ENCODE peak calls at places on chromosomes 13 and 19, in seven cellular contexts. One of them, this sample, is unnamed.

GRCh38 chr19:22901431-22902130 is 69.5 kb downstream of the ZNF723 start:
- DNase-seq in ascending aorta: no peak
- DNase-seq in stimulated activated naive B cell treated with anti-CD40 and anti-IgM and Interleukin-4, amounts not matched to agents 10 μg/mL and 1 μg/mL and 100 μg/mL, for 72 hours: no peak
- DNase-seq in stomach: no peak
- DNase-seq in cardiac muscle cell: no peak
- DNase-seq in activated naive CD8-positive, alpha-beta T cell treated with anti-CD3 and anti-CD28 coated beads, Interleukin-2, amount 50 U/mL, for 24 hours: no peak
- DNase-seq in SIG-M5: no peak
- DNase-seq in this sample: no peak

GRCh38 chr19:2047076-2047448 is 4.0 kb downstream of the MKNK2 start:
- DNase-seq in ascending aorta: no peak
- DNase-seq in stimulated activated naive B cell treated with anti-CD40 and anti-IgM and Interleukin-4, amounts not matched to agents 10 μg/mL and 1 μg/mL and 100 μg/mL, for 72 hours: no peak
- DNase-seq in stomach: no peak
- DNase-seq in cardiac muscle cell: no peak
- DNase-seq in activated naive CD8-positive, alpha-beta T cell treated with anti-CD3 and anti-CD28 coated beads, Interleukin-2, amount 50 U/mL, for 24 hours: no peak
- DNase-seq in SIG-M5: no peak
- DNase-seq in this sample: no peak

GRCh38 chr19:29672319-29672932 is 7.2 kb downstream of the PLEKHF1 start:
- DNase-seq in ascending aorta: no peak
- DNase-seq in stimulated activated naive B cell treated with anti-CD40 and anti-IgM and Interleukin-4, amounts not matched to agents 10 μg/mL and 1 μg/mL and 100 μg/mL, for 72 hours: no peak
- DNase-seq in stomach: no peak
- DNase-seq in cardiac muscle cell: no peak
- DNase-seq in activated naive CD8-positive, alpha-beta T cell treated with anti-CD3 and anti-CD28 coated beads, Interleukin-2, amount 50 U/mL, for 24 hours: no peak
- DNase-seq in SIG-M5: no peak
- DNase-seq in this sample: no peak

GRCh38 chr13:78215458-78215857 is 296.8 kb upstream of the EDNRB start:
- DNase-seq in ascending aorta: no peak
- DNase-seq in stimulated activated naive B cell treated with anti-CD40 and anti-IgM and Interleukin-4, amounts not matched to agents 10 μg/mL and 1 μg/mL and 100 μg/mL, for 72 hours: no peak
- DNase-seq in stomach: no peak
- DNase-seq in cardiac muscle cell: no peak
- DNase-seq in activated naive CD8-positive, alpha-beta T cell treated with anti-CD3 and anti-CD28 coated beads, Interleukin-2, amount 50 U/mL, for 24 hours: no peak
- DNase-seq in SIG-M5: no peak
- DNase-seq in this sample: no peak

GRCh38 chr19:11833541-11833940 is 15.0 kb upstream of the ZNF439 start:
- DNase-seq in ascending aorta: no peak
- DNase-seq in stimulated activated naive B cell treated with anti-CD40 and anti-IgM and Interleukin-4, amounts not matched to agents 10 μg/mL and 1 μg/mL and 100 μg/mL, for 72 hours: no peak
- DNase-seq in stomach: no peak
- DNase-seq in cardiac muscle cell: no peak
- DNase-seq in activated naive CD8-positive, alpha-beta T cell treated with anti-CD3 and anti-CD28 coated beads, Interleukin-2, amount 50 U/mL, for 24 hours: no peak
- DNase-seq in SIG-M5: no peak
- DNase-seq in this sample: no peak

GRCh38 chr13:48535791-48536190 is 2.9 kb upstream of the RCBTB2 start:
- DNase-seq in ascending aorta: no peak
- DNase-seq in stimulated activated naive B cell treated with anti-CD40 and anti-IgM and Interleukin-4, amounts not matched to agents 10 μg/mL and 1 μg/mL and 100 μg/mL, for 72 hours: no peak
- DNase-seq in stomach: no peak
- DNase-seq in cardiac muscle cell: no peak
- DNase-seq in activated naive CD8-positive, alpha-beta T cell treated with anti-CD3 and anti-CD28 coated beads, Interleukin-2, amount 50 U/mL, for 24 hours: no peak
- DNase-seq in SIG-M5: no peak
- DNase-seq in this sample: no peak

GRCh38 chr19:19145281-19145999 is 7.2 kb upstream of the TMEM161A start:
- DNase-seq in ascending aorta: no peak
- DNase-seq in stimulated activated naive B cell treated with anti-CD40 and anti-IgM and Interleukin-4, amounts not matched to agents 10 μg/mL and 1 μg/mL and 100 μg/mL, for 72 hours: no peak
- DNase-seq in stomach: no peak
- DNase-seq in cardiac muscle cell: no peak
- DNase-seq in activated naive CD8-positive, alpha-beta T cell treated with anti-CD3 and anti-CD28 coated beads, Interleukin-2, amount 50 U/mL, for 24 hours: no peak
- DNase-seq in SIG-M5: no peak
- DNase-seq in this sample: no peak

GRCh38 chr19:11652056-11652455 is 54.8 kb downstream of the ZNF627 start:
- DNase-seq in ascending aorta: no peak
- DNase-seq in stimulated activated naive B cell treated with anti-CD40 and anti-IgM and Interleukin-4, amounts not matched to agents 10 μg/mL and 1 μg/mL and 100 μg/mL, for 72 hours: no peak
- DNase-seq in stomach: no peak
- DNase-seq in cardiac muscle cell: no peak
- DNase-seq in activated naive CD8-positive, alpha-beta T cell treated with anti-CD3 and anti-CD28 coated beads, Interleukin-2, amount 50 U/mL, for 24 hours: no peak
- DNase-seq in SIG-M5: no peak
- DNase-seq in this sample: no peak

GRCh38 chr13:47426126-47426849 is 529.4 kb upstream of the HTR2A start:
- DNase-seq in ascending aorta: no peak
- DNase-seq in stimulated activated naive B cell treated with anti-CD40 and anti-IgM and Interleukin-4, amounts not matched to agents 10 μg/mL and 1 μg/mL and 100 μg/mL, for 72 hours: no peak
- DNase-seq in stomach: no peak
- DNase-seq in cardiac muscle cell: peak
- DNase-seq in activated naive CD8-positive, alpha-beta T cell treated with anti-CD3 and anti-CD28 coated beads, Interleukin-2, amount 50 U/mL, for 24 hours: no peak
- DNase-seq in SIG-M5: no peak
- DNase-seq in this sample: no peak

GRCh38 chr13:92843549-92843948 is 383.1 kb upstream of the GPC6 start:
- DNase-seq in ascending aorta: no peak
- DNase-seq in stimulated activated naive B cell treated with anti-CD40 and anti-IgM and Interleukin-4, amounts not matched to agents 10 μg/mL and 1 μg/mL and 100 μg/mL, for 72 hours: no peak
- DNase-seq in stomach: no peak
- DNase-seq in cardiac muscle cell: peak
- DNase-seq in activated naive CD8-positive, alpha-beta T cell treated with anti-CD3 and anti-CD28 coated beads, Interleukin-2, amount 50 U/mL, for 24 hours: no peak
- DNase-seq in SIG-M5: no peak
- DNase-seq in this sample: no peak

GRCh38 chr13:94236876-94237275 is 242.6 kb downstream of the DCT start:
- DNase-seq in ascending aorta: no peak
- DNase-seq in stimulated activated naive B cell treated with anti-CD40 and anti-IgM and Interleukin-4, amounts not matched to agents 10 μg/mL and 1 μg/mL and 100 μg/mL, for 72 hours: no peak
- DNase-seq in stomach: no peak
- DNase-seq in cardiac muscle cell: peak
- DNase-seq in activated naive CD8-positive, alpha-beta T cell treated with anti-CD3 and anti-CD28 coated beads, Interleukin-2, amount 50 U/mL, for 24 hours: no peak
- DNase-seq in SIG-M5: no peak
- DNase-seq in this sample: no peak

GRCh38 chr13:32446778-32447465 is 19.0 kb upstream of the N4BP2L1 start:
- DNase-seq in ascending aorta: no peak
- DNase-seq in stimulated activated naive B cell treated with anti-CD40 and anti-IgM and Interleukin-4, amounts not matched to agents 10 μg/mL and 1 μg/mL and 100 μg/mL, for 72 hours: no peak
- DNase-seq in stomach: no peak
- DNase-seq in cardiac muscle cell: peak
- DNase-seq in activated naive CD8-positive, alpha-beta T cell treated with anti-CD3 and anti-CD28 coated beads, Interleukin-2, amount 50 U/mL, for 24 hours: no peak
- DNase-seq in SIG-M5: no peak
- DNase-seq in this sample: no peak

This sample was measured in COLO829.